ENCODE peak calls at places on chromosomes 11 and 22, in four cellular contexts. D is nucleus accumbens, E is spleen, G is neural progenitor cell. V is an unnamed sample.

GRCh38 chr11:100738701-100739100 is 51.6 kb downstream of the ARHGAP42 start:
- DNase-seq in E (no peak), G (no peak), D (no peak), V (no peak)

GRCh38 chr11:96162816-96163499 is 180.0 kb downstream of the MAML2 start:
- DNase-seq in D (no peak), G (no peak), E (no peak), V (peak)

GRCh38 chr11:59573216-59573615 is 42.4 kb downstream of the OSBP start:
- DNase-seq in E (no peak), G (no peak), D (no peak), V (no peak)

GRCh38 chr11:8019671-8020597 is 32.8 kb downstream of the EIF3F start:
- DNase-seq in E (no peak), D (peak), G (peak), V (peak)

GRCh38 chr11:96481806-96482592 is 92.2 kb downstream of the JRKL start:
- DNase-seq in G (no peak), D (no peak), E (no peak), V (no peak)

GRCh38 chr22:32622004-32622761 is 147.6 kb downstream of the FBXO7 start:
- DNase-seq in G (peak), E (peak), D (no peak), V (peak)

GRCh38 chr22:20990184-20991180 is 8.4 kb downstream of the LZTR1 start:
- DNase-seq in E (no peak), D (no peak), G (no peak), V (no peak)

GRCh38 chr22:43867839-43868652 is 5.7 kb upstream of the SULT4A1 start:
- DNase-seq in E (peak), D (no peak), G (peak), V (peak)

GRCh38 chr11:113896156-113896879 is 8.3 kb upstream of the HTR3B start:
- DNase-seq in E (no peak), G (peak), D (peak), V (peak)

GRCh38 chr11:117900144-117900651 is 23.7 kb upstream of the FXYD6 start:
- DNase-seq in D (no peak), G (no peak), E (peak), V (no peak)

GRCh38 chr22:42994917-42995562 is 19.9 kb downstream of the PACSIN2 start:
- DNase-seq in G (no peak), E (no peak), D (peak), V (peak)

GRCh38 chr11:45928535-45929215 is 6.2 kb downstream of the LARGE2 start:
- DNase-seq in E (peak), G (no peak), D (no peak), V (no peak)

GRCh38 chr11:119585038-119585666 is 143.8 kb downstream of the NECTIN1 start:
- DNase-seq in G (peak), E (no peak), D (peak), V (no peak)

GRCh38 chr22:49257551-49257951 is 570.1 kb downstream of the BRD1 start:
- DNase-seq in D (no peak), E (no peak), G (no peak), V (no peak)

GRCh38 chr22:21634844-21635243 is 2.3 kb downstream of the CCDC116 start:
- DNase-seq in D (no peak), G (no peak), E (no peak), V (no peak)

GRCh38 chr11:1943977-1944376 is 3.2 kb upstream of the MRPL23 start:
- DNase-seq in G (no peak), E (peak), D (no peak), V (peak)

GRCh38 chr22:37310815-37311595 is 28.7 kb downstream of the CYTH4 start:
- DNase-seq in D (no peak), G (no peak), E (peak), V (no peak)

GRCh38 chr11:111923351-111923788 is 4.7 kb downstream of the C11orf52 start:
- DNase-seq in E (no peak), D (no peak), G (no peak), V (no peak)

GRCh38 chr22:37228106-37229011 is 15.7 kb downstream of the RAC2 start:
- DNase-seq in G (no peak), E (peak), D (no peak), V (peak)

GRCh38 chr22:19429950-19430889 is 1.3 kb downstream of the HIRA start:
- DNase-seq in E (no peak), G (peak), D (no peak), V (peak)

GRCh38 chr11:72229925-72230763 is 5.6 kb downstream of the INPPL1 start:
- DNase-seq in G (no peak), D (no peak), E (peak), V (no peak)

GRCh38 chr11:93648168-93648567 is 13.3 kb upstream of the CEP295 start:
- DNase-seq in G (peak), D (no peak), E (no peak), V (no peak)

GRCh38 chr22:47121791-47122190 is 359.3 kb downstream of the TBC1D22A start:
- DNase-seq in D (no peak), G (no peak), E (no peak), V (no peak)

GRCh38 chr22:37806409-37807338 is 1.1 kb upstream of the GCAT start:
- DNase-seq in E (no peak), G (peak), D (no peak), V (peak)

GRCh38 chr22:42343551-42344081 is 73.2 kb upstream of the TCF20 start:
- DNase-seq in E (no peak), G (peak), D (peak), V (peak)